ENCODE peak calls at places on chromosomes 12 and 14, in six cellular contexts. S is cerebellar nuclear complex, M is uterus, R is T follicular helper cell, W is Daoy, N is Calu3. D is an unnamed sample.

GRCh38 chr12:121227294-121227693 is 17.4 kb downstream of the P2RX4 start:
- DNase-seq in M (no peak), W (no peak), S (no peak), R (no peak), N (peak; percentile 83), D (peak; percentile 81)

GRCh38 chr14:92968291-92969020 is 45.5 kb downstream of the CHGA start:
- DNase-seq in M (no peak), R (no peak), W (no peak), S (no peak), N (no peak), D (no peak)

GRCh38 chr14:70906785-70907171 is 481 bp upstream of the PCNX1 start:
- DNase-seq in S (no peak), M (no peak), W (no peak), N (no peak), R (no peak), D (no peak)

GRCh38 chr12:130879781-130880389 is 8.0 kb downstream of the RAN start:
- DNase-seq in M (no peak), W (peak; percentile 23), N (no peak), S (no peak), R (no peak), D (no peak)

GRCh38 chr12:50297996-50298395 is 14.7 kb upstream of the LIMA1 start:
- DNase-seq in N (no peak), R (no peak), S (no peak), W (no peak), M (no peak), D (no peak)

GRCh38 chr14:61596985-61597384 is 98.3 kb upstream of the HIF1A start:
- DNase-seq in W (peak; percentile 51), R (no peak), M (no peak), N (no peak), S (no peak), D (no peak)

GRCh38 chr14:49971156-49972141 is 78.6 kb downstream of the ARF6 start:
- DNase-seq in N (no peak), W (no peak), M (no peak), S (no peak), R (peak; percentile 40), D (no peak)

GRCh38 chr12:106956048-106956935 is 585 bp downstream of the TMEM263 start:
- DNase-seq in S (no peak), R (peak; percentile 37), M (peak; percentile 76), W (peak; percentile 88), N (peak; percentile 73), D (peak; percentile 64)

GRCh38 chr14:93984070-93984469 is 7.7 kb upstream of the ASB2 start:
- DNase-seq in R (no peak), M (no peak), S (no peak), W (peak; percentile 82), N (no peak), D (peak; percentile 40)

GRCh38 chr12:22904485-22904884 is 279.5 kb downstream of the ETNK1 start:
- DNase-seq in S (no peak), W (no peak), N (no peak), R (no peak), M (no peak), D (no peak)

GRCh38 chr12:84131076-84131475 is 781.5 kb downstream of the SLC6A15 start:
- DNase-seq in N (no peak), M (no peak), R (no peak), S (no peak), W (no peak), D (no peak)

GRCh38 chr12:86138770-86139169 is 117.4 kb downstream of the MGAT4C start:
- DNase-seq in M (no peak), N (no peak), R (no peak), S (no peak), W (no peak), D (no peak)

GRCh38 chr12:114174326-114174725 is 208.2 kb upstream of the RBM19 start:
- DNase-seq in S (no peak), W (no peak), R (no peak), N (no peak), M (no peak), D (peak; percentile 41)